ENCODE peak calls at places on chromosome 9, in eight cellular contexts. A is HTR-8/SVneo; Q is NCI-H1105; M is activated CD8-positive, alpha-beta T cell treated with anti-CD3 and anti-CD28 coated beads for 36 hours; S is activated gamma-delta T cell treated with Interleukin-2 at 50 U/mL for 16 hours; X is fibroblast of the aortic adventitia; D is NCI-H446 treated with DMSO at 0.1 percent for 48 hours; P is NCI-H226. J is an unnamed sample.
A peak's percentile ranks its signal among the peaks of the same experiment; 100 is the strongest.

GRCh38 chr9:123326662-123327093 is 29.3 kb upstream of the CRB2 start:
- DNase-seq in A (no peak), Q (no peak), M (peak; percentile 31), S (no peak), X (peak; percentile 30), D (no peak), P (no peak), J (no peak)

GRCh38 chr9:121662359-121662758 is 10.9 kb downstream of the DAB2IP start:
- DNase-seq in A (no peak), Q (no peak), M (no peak), S (no peak), X (no peak), D (peak; percentile 73), P (no peak), J (no peak)

GRCh38 chr9:131839281-131840084 is 99.6 kb upstream of the RAPGEF1 start:
- DNase-seq in A (peak; percentile 15), Q (no peak), M (peak; percentile 66), S (peak; percentile 53), X (peak; percentile 9), D (no peak), P (no peak), J (peak; percentile 59)

GRCh38 chr9:7146582-7146981 is 388.8 kb downstream of the KDM4C start:
- DNase-seq in A (no peak), Q (no peak), M (no peak), S (no peak), X (no peak), D (no peak), P (no peak), J (no peak)

GRCh38 chr9:134325096-134325812 is 1.0 kb upstream of the RXRA start:
- DNase-seq in A (peak; percentile 29), Q (no peak), M (no peak), S (no peak), X (peak; percentile 58), D (no peak), P (peak; percentile 18), J (peak; percentile 74)

GRCh38 chr9:109910616-109911568 is 130.9 kb downstream of the PALM2AKAP2 start:
- DNase-seq in A (peak; percentile 48), Q (no peak), M (no peak), S (no peak), X (peak; percentile 82), D (no peak), P (peak; percentile 63), J (peak; percentile 52)

GRCh38 chr9:131583342-131583645 is 38.0 kb downstream of the PRRT1B start:
- DNase-seq in A (no peak), Q (no peak), M (no peak), S (no peak), X (no peak), D (no peak), P (no peak), J (no peak)

GRCh38 chr9:90642570-90643539 is at the start of gene DIRAS2:
- DNase-seq in A (no peak), Q (peak; percentile 92), M (peak; percentile 35), S (no peak), X (peak; percentile 56), D (peak; percentile 47), P (peak; percentile 36), J (peak; percentile 78)

GRCh38 chr9:120885968-120886367 is 9.0 kb upstream of the PHF19 start:
- DNase-seq in A (no peak), Q (no peak), M (no peak), S (no peak), X (peak; percentile 27), D (no peak), P (no peak), J (no peak)

GRCh38 chr9:115593587-115594091 is 475.7 kb upstream of the TNC start:
- DNase-seq in A (no peak), Q (peak; percentile 8), M (no peak), S (no peak), X (peak; percentile 83), D (peak; percentile 5), P (peak; percentile 40), J (peak; percentile 80)

GRCh38 chr9:8078641-8079140 is 279.1 kb upstream of the DMAC1 start:
- DNase-seq in A (no peak), Q (no peak), M (no peak), S (no peak), X (no peak), D (no peak), P (no peak), J (peak; percentile 5)

GRCh38 chr9:6877671-6878161 is 119.9 kb downstream of the KDM4C start:
- DNase-seq in A (no peak), Q (no peak), M (no peak), S (no peak), X (peak; percentile 73), D (no peak), P (peak; percentile 77), J (peak; percentile 41)

GRCh38 chr9:16318516-16319060 is 551.9 kb downstream of the BNC2 start:
- DNase-seq in A (no peak), Q (no peak), M (no peak), S (no peak), X (no peak), D (peak; percentile 52), P (no peak), J (no peak)

GRCh38 chr9:13369426-13369825 is 89.9 kb upstream of the MPDZ start:
- DNase-seq in A (no peak), Q (no peak), M (no peak), S (no peak), X (no peak), D (no peak), P (no peak), J (no peak)

J was measured in astrocyte of the hippocampus.